ENCODE peak calls at places on chromosomes 13 and 19, in nine cellular contexts. P, Q, Z, V, J, S, L, I and E are unnamed samples.

GRCh38 chr19:6271721-6272410 is 7.9 kb downstream of the MLLT1 start:
- DNase-seq in P (peak), S (no peak), Q (peak), I (peak), V (peak), J (peak), Z (peak), L (peak), E (peak)

GRCh38 chr13:22017226-22017625 is 346.4 kb downstream of the FGF9 start:
- DNase-seq in V (no peak), S (peak), P (no peak), J (no peak), L (no peak), Z (no peak), Q (no peak), I (no peak), E (no peak)

GRCh38 chr13:95298169-95298940 is 2.9 kb downstream of the ABCC4 start:
- DNase-seq in P (no peak), I (no peak), L (no peak), S (no peak), V (no peak), Z (no peak), Q (no peak), J (no peak), E (no peak)

GRCh38 chr13:29760561-29760960 is 89.9 kb downstream of the UBL3 start:
- DNase-seq in V (no peak), J (no peak), I (no peak), L (no peak), S (no peak), Z (no peak), P (no peak), Q (no peak), E (no peak)

GRCh38 chr13:76711515-76712182 is 174.6 kb downstream of the KCTD12 start:
- DNase-seq in Q (peak), P (no peak), V (no peak), L (peak), J (no peak), Z (no peak), I (peak), S (no peak), E (peak)

GRCh38 chr19:27860309-27860934 is 1352.5 kb downstream of the UQCRFS1 start:
- DNase-seq in P (no peak), L (no peak), Q (no peak), J (no peak), Z (no peak), I (no peak), V (no peak), S (no peak), E (no peak)

GRCh38 chr13:111590796-111591195 is 270.4 kb downstream of the TEX29 start:
- DNase-seq in Q (no peak), L (no peak), V (peak), Z (peak), J (no peak), S (no peak), P (no peak), I (no peak), E (no peak)

GRCh38 chr13:40126301-40127085 is 471.0 kb downstream of the COG6 start:
- DNase-seq in L (no peak), Z (no peak), Q (no peak), V (no peak), P (no peak), S (no peak), I (no peak), J (no peak), E (no peak)

GRCh38 chr19:58466760-58467589 is at the start of gene ZNF324:
- DNase-seq in Q (peak), I (peak), Z (peak), V (peak), J (peak), S (peak), P (peak), L (peak), E (peak)

GRCh38 chr13:102697929-102698648 is 3.2 kb upstream of the METTL21C start:
- DNase-seq in I (no peak), L (no peak), Q (no peak), V (no peak), Z (no peak), J (no peak), S (no peak), P (no peak), E (no peak)

GRCh38 chr13:35855531-35856019 is 275.6 kb downstream of the DCLK1 start:
- DNase-seq in J (no peak), I (no peak), L (no peak), V (no peak), Z (no peak), P (no peak), Q (no peak), S (no peak), E (no peak)

GRCh38 chr19:42465827-42466280 is 23.1 kb upstream of the CXCL17 start:
- DNase-seq in V (no peak), Q (no peak), P (no peak), L (no peak), Z (no peak), I (no peak), J (no peak), S (peak), E (no peak)
- H3K4me3 ChIP-seq in V (no peak), Q (no peak), P (no peak), L (no peak), Z (no peak), I (no peak), J (no peak), S (no peak), E (no peak)

DNA sequence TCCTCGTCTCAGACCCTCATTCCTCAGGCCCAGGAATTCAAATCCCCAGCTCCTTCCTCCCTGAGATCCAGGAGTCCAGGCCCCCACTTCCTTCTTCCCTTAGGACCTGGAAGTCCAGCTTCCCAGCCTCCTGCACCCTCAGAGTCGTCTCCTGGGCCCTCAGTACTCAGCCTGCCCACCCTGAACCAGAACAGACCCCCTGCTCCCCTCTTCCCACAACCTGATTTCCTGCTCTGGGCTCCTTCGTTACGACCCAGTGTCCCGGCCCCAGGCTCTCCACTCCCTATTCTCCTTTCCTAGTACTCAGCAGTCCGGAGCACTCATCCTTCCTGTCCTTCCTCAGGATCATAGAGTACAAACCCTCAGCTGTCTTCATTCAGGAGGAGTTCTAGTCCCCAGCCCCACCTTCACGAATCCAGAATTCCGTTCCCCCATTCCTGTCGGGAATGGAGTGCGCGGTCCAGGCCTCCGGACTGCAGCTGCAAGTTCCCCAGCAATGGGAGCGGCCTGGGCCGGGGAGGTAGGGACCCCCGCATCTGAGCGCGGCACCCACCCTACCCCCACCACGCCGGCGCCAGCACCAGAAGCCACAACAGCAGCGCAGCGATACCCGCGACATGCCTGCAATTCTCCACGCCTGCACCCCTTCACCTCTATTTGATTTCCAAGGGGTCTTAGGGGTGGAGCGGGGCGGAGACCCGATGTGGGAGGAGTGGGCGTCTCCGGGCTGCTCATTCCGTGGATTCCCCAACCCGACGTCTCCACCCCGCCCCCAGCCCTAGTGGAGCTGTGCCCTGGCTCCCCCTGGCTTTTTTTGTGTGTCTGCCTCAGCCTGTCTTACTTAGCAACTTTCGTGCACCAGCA is 12.7 kb downstream of the EGLN2 start:
- DNase-seq in J (no peak), S (no peak), V (no peak), Z (peak), I (no peak), L (no peak), P (no peak), Q (no peak), E (no peak)
- TF ChIP-seq CTCF in J (no peak), S (no peak), V (no peak), Z (no peak), I (no peak), L (no peak), P (no peak), Q (no peak), E (no peak)

GRCh38 chr19:18436651-18437478 is 1.1 kb downstream of the ISYNA1 start:
- DNase-seq in S (no peak), J (peak), Q (peak), V (peak), P (peak), Z (no peak), L (peak), I (peak), E (peak)
- H3K4me3 ChIP-seq in S (peak), J (no peak), Q (peak), V (peak), P (peak), Z (peak), L (peak), I (peak), E (peak)

DNA sequence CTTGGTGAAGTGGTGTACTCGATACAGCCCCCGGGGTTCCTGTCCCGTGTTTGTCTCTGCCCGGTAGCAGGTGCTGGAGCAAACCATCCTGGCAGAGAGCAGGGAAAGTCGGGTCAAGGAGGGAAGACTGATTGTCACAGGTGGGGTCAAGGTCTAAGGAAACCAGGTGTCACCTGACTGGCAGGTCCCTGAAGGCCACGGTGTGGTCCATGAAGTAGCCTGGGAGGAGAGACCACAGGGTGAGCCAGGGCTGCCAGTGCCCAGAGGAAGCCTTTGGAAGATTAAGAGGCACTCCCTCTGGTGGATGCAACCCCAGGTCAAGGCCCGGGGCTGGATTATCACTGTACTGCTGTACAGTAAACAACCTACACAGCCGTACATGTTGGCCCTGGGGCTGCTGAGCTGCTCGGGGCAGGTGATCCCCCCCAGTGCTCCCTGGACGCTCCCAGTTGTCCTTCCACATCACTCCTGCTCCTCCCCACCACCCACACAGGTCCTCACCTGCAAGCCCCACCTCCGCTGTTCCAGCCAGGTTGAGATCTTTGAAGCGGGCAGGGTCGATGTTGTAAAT is 6.0 kb upstream of the CCER2 start:
- DNase-seq in Z (no peak), I (no peak), P (no peak), V (no peak), Q (no peak), S (no peak), L (no peak), J (no peak), E (no peak)
- TF ChIP-seq CTCF in Z (no peak), I (no peak), P (no peak), V (no peak), Q (peak), S (no peak), L (no peak), J (no peak), E (no peak)

GRCh38 chr19:47610902-47611301 is 2.0 kb downstream of the BICRA start:
- DNase-seq in Q (no peak), L (no peak), I (no peak), Z (no peak), V (peak), S (no peak), J (no peak), P (no peak), E (no peak)
- H3K4me3 ChIP-seq in Q (no peak), L (peak), I (peak), Z (no peak), V (peak), S (peak), J (no peak), P (peak), E (peak)

GRCh38 chr13:88887045-88887662 is 1216.0 kb downstream of the SLITRK5 start:
- DNase-seq in J (no peak), L (no peak), Z (peak), V (no peak), S (no peak), Q (no peak), P (no peak), I (no peak), E (no peak)
- TF ChIP-seq CTCF in J (no peak), L (no peak), Z (no peak), V (no peak), S (no peak), Q (no peak), P (no peak), I (no peak), E (no peak)